ENCODE peak calls at places on chromosomes 11 and 22, in six cellular contexts. F, N, I, U, A and G are unnamed samples. For H3K4me1 and H3K36me3, the result is how much of the 10 kb centered on the place peaks cover.

GRCh38 chr11:58394195-58394594 is 12.5 kb downstream of the OR5B3 start:
- DNase-seq in F (no peak), N (no peak), I (no peak), U (no peak), A (no peak), G (no peak)

GRCh38 chr22:42296381-42296853 is 26.0 kb upstream of the TCF20 start:
- DNase-seq in F (peak), N (no peak), I (no peak), U (peak), A (peak), G (no peak)

GRCh38 chr11:34165786-34166557 is 60.5 kb downstream of the NAT10 start:
- DNase-seq in F (no peak), N (no peak), I (peak), U (no peak), A (no peak), G (no peak)

GRCh38 chr11:120389693-120390584 is 53.7 kb downstream of the ARHGEF12 start:
- DNase-seq in F (no peak), N (no peak), I (no peak), U (no peak), A (no peak), G (no peak)

GRCh38 chr11:37442576-37442975 is 844.5 kb upstream of the RAG2 start:
- DNase-seq in F (no peak), N (no peak), I (no peak), U (no peak), A (no peak), G (no peak)

GRCh38 chr22:48443680-48444079 is 1384.0 kb downstream of the BRD1 start:
- DNase-seq in F (no peak), N (no peak), I (no peak), U (no peak), A (no peak), G (no peak)

GRCh38 chr22:34946339-34946985 is 119.5 kb upstream of the ISX start:
- DNase-seq in F (no peak), N (no peak), I (no peak), U (no peak), A (no peak), G (no peak)

GRCh38 chr11:114080219-114080618 is 20.7 kb downstream of the ZBTB16 start:
- DNase-seq in F (no peak), N (no peak), I (no peak), U (no peak), A (peak), G (no peak)

GRCh38 chr11:56916162-56916561 is 72.6 kb upstream of the OR5AK2 start:
- DNase-seq in F (no peak), N (no peak), I (no peak), U (no peak), A (no peak), G (no peak)

GRCh38 chr22:45302047-45302446 is 7.7 kb upstream of the FAM118A start:
- DNase-seq in F (no peak), N (no peak), I (no peak), U (no peak), A (no peak), G (no peak)

GRCh38 chr11:69524291-69524882 is 42.9 kb downstream of the LINC01488 start:
- DNase-seq in F (no peak), N (no peak), I (peak), U (no peak), A (peak), G (peak)

GRCh38 chr11:92828576-92828975 is 140.9 kb upstream of the MTNR1B start:
- DNase-seq in F (no peak), N (no peak), I (no peak), U (no peak), A (no peak), G (no peak)

GRCh38 chr11:69637956-69638871 is 2.7 kb upstream of the CCND1 start:
- DNase-seq in F (peak), N (peak), I (no peak), U (no peak), A (peak), G (no peak)

GRCh38 chr11:35030716-35031213 is 108.2 kb upstream of the CD44 start:
- DNase-seq in F (peak), N (no peak), I (peak), U (no peak), A (peak), G (peak)

GRCh38 chr11:65915821-65916251 is 3.0 kb downstream of the C11orf68 start:
- DNase-seq in F (peak), N (no peak), I (no peak), U (peak), A (peak), G (peak)

GRCh38 chr11:73257342-73258103 is 14.6 kb upstream of the P2RY6 start:
- DNase-seq in F (no peak), N (no peak), I (no peak), U (peak), A (peak), G (no peak)

GRCh38 chr11:9263840-9264380 is 1.2 kb downstream of the DENND5A start:
- DNase-seq in F (no peak), N (no peak), I (no peak), U (no peak), A (no peak), G (no peak)

GRCh38 chr22:27372969-27373670 is 428.4 kb downstream of the MN1 start:
- DNase-seq in F (peak), N (peak), I (no peak), U (no peak), A (no peak), G (no peak)

DNA sequence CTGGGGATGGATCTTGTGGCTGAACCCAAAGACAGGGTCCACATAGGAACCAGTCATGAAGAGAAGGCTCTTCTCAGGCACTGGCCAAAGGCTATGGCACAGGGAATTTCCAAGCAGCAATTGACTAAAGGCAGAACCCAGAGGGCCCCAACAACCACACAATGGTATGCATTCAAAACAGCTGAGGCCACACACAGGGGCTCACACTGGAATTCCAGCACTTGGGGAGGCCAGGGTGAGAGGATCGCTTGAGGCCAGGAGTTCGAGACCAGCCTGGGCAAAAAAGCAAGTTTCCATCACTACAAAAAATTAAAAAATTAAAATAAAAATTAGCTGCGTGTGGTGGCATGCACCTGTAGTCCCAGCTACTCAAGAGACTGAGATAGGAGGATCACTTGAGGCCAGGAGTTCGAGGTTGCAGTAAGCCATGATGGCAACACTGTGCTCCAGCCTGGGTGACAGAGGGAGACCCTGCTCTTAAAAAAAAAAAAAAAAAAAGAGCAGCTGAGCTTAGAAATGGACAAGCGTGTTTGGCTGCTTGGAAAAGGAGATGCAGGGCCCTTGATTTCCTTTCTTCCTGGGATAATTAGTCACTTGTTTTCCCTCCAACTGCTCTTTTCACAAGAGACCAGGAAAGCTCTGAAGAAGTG is 44.6 kb downstream of the MYH9 start:
- DNase-seq in F (no peak), N (no peak), I (no peak), U (no peak), A (no peak), G (no peak)
- H3K4me1 ChIP-seq in F (under half), N (under half), I (under half), U (under half), A (half or more), G (half or more)

GRCh38 chr22:19374410-19374809 is 57.1 kb downstream of the HIRA start:
- DNase-seq in F (no peak), N (no peak), I (no peak), U (no peak), A (no peak), G (no peak)

GRCh38 chr22:19368876-19369275 is 62.7 kb downstream of the HIRA start:
- DNase-seq in F (no peak), N (no peak), I (no peak), U (no peak), A (peak), G (no peak)

GRCh38 chr22:19375435-19375834 is 56.1 kb downstream of the HIRA start:
- DNase-seq in F (no peak), N (no peak), I (no peak), U (no peak), A (peak), G (no peak)

GRCh38 chr22:19373450-19373849 is 58.1 kb downstream of the HIRA start:
- DNase-seq in F (no peak), N (no peak), I (no peak), U (no peak), A (peak), G (no peak)

DNA sequence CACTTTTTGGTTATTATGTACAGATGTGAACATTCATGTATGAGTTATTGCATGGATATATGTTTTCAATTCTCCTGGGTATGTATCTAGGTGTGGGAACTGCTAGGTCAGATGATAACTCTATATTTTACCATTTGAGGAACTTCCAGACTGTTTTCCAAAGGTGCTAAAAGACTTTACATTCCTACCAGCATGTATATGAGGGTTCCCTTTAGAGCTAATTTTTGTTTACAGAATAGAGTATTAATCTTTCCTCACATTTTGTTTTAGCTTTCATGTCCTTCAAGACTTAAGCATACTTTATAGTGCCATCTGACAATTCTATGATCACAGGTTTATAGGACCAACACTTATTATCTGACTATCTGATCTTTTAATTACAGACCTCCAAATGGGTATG is 59.6 kb downstream of the HIRA start:
- DNase-seq in F (no peak), N (no peak), I (no peak), U (no peak), A (no peak), G (no peak)
- H3K36me3 ChIP-seq in F (half or more), N (under half), I (half or more), U (under half), A (under half), G (half or more)

DNA sequence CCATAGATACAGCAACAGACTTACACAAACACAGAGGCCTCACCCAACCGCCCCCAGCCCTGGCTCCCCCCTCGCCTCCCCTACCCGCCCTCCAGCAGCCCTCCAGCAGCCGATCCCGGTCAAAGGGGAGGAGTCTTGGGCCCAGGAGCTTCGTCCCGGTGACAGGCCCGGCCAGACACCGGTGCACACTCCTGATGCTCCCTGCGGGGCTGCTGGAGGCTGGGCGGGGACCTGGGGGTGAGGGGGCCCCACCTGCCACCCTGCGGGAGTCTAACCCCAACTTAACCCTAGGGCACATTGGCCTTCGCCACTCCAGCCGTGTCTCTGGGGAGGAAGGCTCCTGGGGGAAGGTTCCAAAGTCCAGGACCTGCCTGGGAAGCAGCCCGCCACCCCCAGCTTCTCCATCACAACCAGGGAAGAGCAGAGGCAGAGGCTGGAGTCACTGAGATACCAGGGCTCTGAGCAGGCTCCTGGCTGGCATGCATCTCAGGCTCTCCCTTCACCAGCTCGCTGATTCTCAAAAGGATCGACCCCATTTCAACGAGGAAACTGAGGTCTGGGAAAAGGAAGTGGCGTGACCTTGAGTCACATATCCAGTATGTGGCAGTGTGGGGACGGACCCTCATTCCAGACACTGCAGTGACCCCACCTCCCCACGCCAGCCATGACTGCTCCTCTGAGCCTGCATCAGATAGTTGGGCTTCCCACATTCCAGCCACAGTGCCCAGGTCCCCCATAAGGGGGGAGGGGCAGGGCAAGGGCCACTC is 14.4 kb downstream of the BCL9L start:
- DNase-seq in F (peak), N (no peak), I (peak), U (peak), A (peak), G (no peak)
- TF ChIP-seq EP300 in F (no peak), N (no peak), I (no peak), U (no peak), A (no peak), G (no peak)

GRCh38 chr11:2142762-2143202 is 3.6 kb upstream of the IGF2 start:
- DNase-seq in F (no peak), N (no peak), I (no peak), U (no peak), A (no peak), G (no peak)

GRCh38 chr11:2146051-2146450 is 6.9 kb upstream of the IGF2 start:
- DNase-seq in F (no peak), N (no peak), I (no peak), U (no peak), A (no peak), G (no peak)

GRCh38 chr11:2144549-2145220 is 5.5 kb upstream of the IGF2 start:
- DNase-seq in F (no peak), N (no peak), I (no peak), U (no peak), A (no peak), G (no peak)

GRCh38 chr11:2142300-2142759 is 3.1 kb upstream of the IGF2 start:
- DNase-seq in F (no peak), N (no peak), I (no peak), U (no peak), A (no peak), G (no peak)

DNA sequence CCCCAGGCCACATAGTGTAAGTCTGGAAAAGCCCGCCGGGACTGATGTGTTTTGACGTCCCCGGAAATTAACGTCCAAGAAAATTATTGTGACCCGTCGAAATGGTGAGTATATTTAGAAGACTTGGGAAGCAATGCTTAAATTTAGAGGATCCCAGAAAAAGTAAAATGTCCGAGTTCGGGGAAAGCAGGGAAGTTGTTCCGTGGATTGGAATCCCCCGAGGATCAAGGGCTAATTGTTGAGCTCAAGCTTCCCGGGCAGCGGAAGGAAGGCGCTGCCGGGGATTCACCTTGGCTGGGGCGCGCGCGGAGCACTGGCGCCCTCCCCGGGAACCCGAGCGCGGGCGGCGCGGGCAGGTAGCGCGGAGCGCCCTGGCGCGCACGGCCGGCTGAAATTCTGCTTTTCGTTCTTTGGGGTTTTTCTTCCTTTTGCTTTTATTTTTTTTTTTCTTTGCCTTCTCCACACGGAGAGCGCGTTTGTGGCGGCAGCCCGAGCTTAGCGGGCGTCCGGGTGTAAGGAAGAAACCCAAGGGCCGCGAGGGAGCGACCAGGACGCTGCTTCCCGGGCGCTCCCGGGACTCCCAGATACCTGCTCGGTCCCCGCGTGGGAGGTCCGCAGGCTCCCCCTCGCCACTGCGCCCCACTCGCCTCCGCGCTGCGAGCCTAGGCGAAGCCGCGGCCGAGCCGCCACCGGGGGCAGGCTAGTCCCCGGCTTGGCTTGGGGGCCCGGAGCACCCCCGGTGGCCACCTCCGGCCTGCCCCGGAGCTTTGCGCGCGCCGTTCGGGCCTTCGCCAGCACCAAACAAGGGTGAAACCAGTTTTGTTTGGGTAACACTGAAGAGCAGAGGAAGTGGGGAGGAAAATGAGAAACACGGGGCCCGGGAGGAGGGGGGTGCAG is 4.7 kb upstream of the IGF2 start:
- DNase-seq in F (no peak), N (no peak), I (no peak), U (no peak), A (no peak), G (no peak)
- H3K4me1 ChIP-seq in F (under half), N (under half), I (under half), U (under half), A (under half), G (under half)

GRCh38 chr22:41177040-41177625 is 28.0 kb upstream of the L3MBTL2 start:
- DNase-seq in F (no peak), N (no peak), I (no peak), U (peak), A (no peak), G (no peak)
- H3K36me3 ChIP-seq in F (half or more), N (half or more), I (half or more), U (under half), A (half or more), G (under half)

GRCh38 chr11:6635082-6635932 is 16.1 kb upstream of the TPP1 start:
- DNase-seq in F (peak), N (no peak), I (no peak), U (peak), A (peak), G (no peak)
- TF ChIP-seq EP300 in F (peak), N (no peak), I (peak), U (no peak), A (no peak), G (peak)

GRCh38 chr11:86738615-86739014 is 61.7 kb upstream of the PRSS23 start:
- DNase-seq in F (no peak), N (no peak), I (peak), U (no peak), A (no peak), G (no peak)

GRCh38 chr11:86736303-86737143 is 63.8 kb upstream of the PRSS23 start:
- DNase-seq in F (no peak), N (no peak), I (no peak), U (no peak), A (no peak), G (no peak)

GRCh38 chr11:86737752-86738151 is 62.6 kb upstream of the PRSS23 start:
- DNase-seq in F (no peak), N (no peak), I (no peak), U (no peak), A (no peak), G (no peak)

GRCh38 chr11:86735462-86736302 is 63.3 kb upstream of the ME3 start:
- DNase-seq in F (no peak), N (no peak), I (no peak), U (no peak), A (no peak), G (no peak)

GRCh38 chr11:86737223-86737622 is 63.1 kb upstream of the PRSS23 start:
- DNase-seq in F (no peak), N (no peak), I (no peak), U (no peak), A (no peak), G (no peak)
- H3K4me1 ChIP-seq in F (under half), N (under half), I (under half), U (under half), A (half or more), G (under half)

DNA sequence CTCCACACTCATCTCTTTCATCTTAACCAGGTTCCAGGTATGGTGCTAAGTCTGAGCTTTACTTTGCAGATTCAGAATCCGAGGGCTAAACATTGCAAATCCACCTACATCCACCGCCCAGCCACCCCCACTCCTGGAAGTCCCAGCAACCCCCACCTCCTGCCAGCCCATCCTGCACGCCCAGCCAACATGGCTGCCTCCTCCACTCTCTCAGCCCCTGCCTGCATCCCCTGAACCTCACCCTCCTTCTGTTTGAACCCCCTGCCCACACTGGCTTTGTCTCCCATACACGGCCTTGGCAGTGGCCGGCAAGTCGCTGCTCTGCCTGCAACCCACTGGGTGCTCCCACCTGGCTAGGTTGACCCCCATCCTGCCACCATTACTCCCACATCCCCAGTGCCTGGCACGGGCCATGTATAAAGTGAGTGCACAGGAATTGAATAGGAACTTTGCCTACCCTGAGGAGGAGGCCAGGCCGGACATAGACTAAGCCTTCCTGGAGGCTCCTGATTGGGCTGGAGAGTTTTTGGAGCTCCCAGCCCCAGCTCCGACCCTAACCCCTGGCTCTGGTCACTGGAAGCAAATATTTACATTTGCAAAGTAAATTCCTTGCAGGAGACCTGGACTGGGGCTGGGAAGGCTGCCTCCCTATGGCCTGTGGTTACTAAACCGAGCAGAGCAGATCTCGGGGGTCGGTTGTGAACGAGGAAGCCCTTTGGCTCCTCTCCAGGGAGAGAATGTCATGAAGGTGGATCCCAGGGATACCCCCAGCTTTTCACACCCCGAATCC is 14.4 kb downstream of the EMID1 start:
- DNase-seq in F (no peak), N (no peak), I (no peak), U (no peak), A (peak), G (no peak)
- H3K36me3 ChIP-seq in F (under half), N (under half), I (under half), U (under half), A (under half), G (under half)